ENCODE peak calls at places on chromosomes 6 and 20, in seven cellular contexts. One of them, this sample, is unnamed.

GRCh38 chr6:13615802-13616140 is 636 bp downstream of the NOL7 start:
- DNase-seq in psoas muscle: peak; percentile 59
- DNase-seq in activated CD8-positive, alpha-beta T cell treated with anti-CD3 and anti-CD28 coated beads, Interleukin-2, amount 10 ng/mL, durations not matched to agents 7 days and 5 days: peak; percentile 62
- DNase-seq in lower lobe of right lung: peak; percentile 72
- DNase-seq in stimulated activated CD8-positive, alpha-beta memory T cell treated with anti-CD3 and anti-CD28 coated beads, Interleukin-15, amount 100 ng/mL, for 48 hours: peak; percentile 29
- DNase-seq in HEK293T: peak; percentile 40
- DNase-seq in naive thymus-derived CD8-positive, alpha-beta T cell: peak; percentile 44
- DNase-seq in this sample: no peak

GRCh38 chr6:57434944-57435343 is 117.5 kb downstream of the PRIM2 start:
- DNase-seq in psoas muscle: no peak
- DNase-seq in activated CD8-positive, alpha-beta T cell treated with anti-CD3 and anti-CD28 coated beads, Interleukin-2, amount 10 ng/mL, durations not matched to agents 7 days and 5 days: no peak
- DNase-seq in lower lobe of right lung: no peak
- DNase-seq in stimulated activated CD8-positive, alpha-beta memory T cell treated with anti-CD3 and anti-CD28 coated beads, Interleukin-15, amount 100 ng/mL, for 48 hours: no peak
- DNase-seq in HEK293T: no peak
- DNase-seq in naive thymus-derived CD8-positive, alpha-beta T cell: no peak
- DNase-seq in this sample: no peak

GRCh38 chr20:59010995-59011873 is 4.2 kb upstream of the CTSZ start:
- DNase-seq in psoas muscle: no peak
- DNase-seq in activated CD8-positive, alpha-beta T cell treated with anti-CD3 and anti-CD28 coated beads, Interleukin-2, amount 10 ng/mL, durations not matched to agents 7 days and 5 days: peak; percentile 76
- DNase-seq in lower lobe of right lung: no peak
- DNase-seq in stimulated activated CD8-positive, alpha-beta memory T cell treated with anti-CD3 and anti-CD28 coated beads, Interleukin-15, amount 100 ng/mL, for 48 hours: no peak
- DNase-seq in HEK293T: no peak
- DNase-seq in naive thymus-derived CD8-positive, alpha-beta T cell: no peak
- DNase-seq in this sample: no peak

GRCh38 chr6:161232467-161232866 is 41.4 kb downstream of the AGPAT4 start:
- DNase-seq in psoas muscle: no peak
- DNase-seq in activated CD8-positive, alpha-beta T cell treated with anti-CD3 and anti-CD28 coated beads, Interleukin-2, amount 10 ng/mL, durations not matched to agents 7 days and 5 days: no peak
- DNase-seq in lower lobe of right lung: no peak
- DNase-seq in stimulated activated CD8-positive, alpha-beta memory T cell treated with anti-CD3 and anti-CD28 coated beads, Interleukin-15, amount 100 ng/mL, for 48 hours: no peak
- DNase-seq in HEK293T: no peak
- DNase-seq in naive thymus-derived CD8-positive, alpha-beta T cell: no peak
- DNase-seq in this sample: no peak

GRCh38 chr6:112802154-112802553 is 455.0 kb downstream of the RFPL4B start:
- DNase-seq in psoas muscle: no peak
- DNase-seq in activated CD8-positive, alpha-beta T cell treated with anti-CD3 and anti-CD28 coated beads, Interleukin-2, amount 10 ng/mL, durations not matched to agents 7 days and 5 days: no peak
- DNase-seq in lower lobe of right lung: no peak
- DNase-seq in stimulated activated CD8-positive, alpha-beta memory T cell treated with anti-CD3 and anti-CD28 coated beads, Interleukin-15, amount 100 ng/mL, for 48 hours: no peak
- DNase-seq in HEK293T: no peak
- DNase-seq in naive thymus-derived CD8-positive, alpha-beta T cell: no peak
- DNase-seq in this sample: no peak

GRCh38 chr6:14288910-14289309 is 171.3 kb downstream of the CD83 start:
- DNase-seq in psoas muscle: no peak
- DNase-seq in activated CD8-positive, alpha-beta T cell treated with anti-CD3 and anti-CD28 coated beads, Interleukin-2, amount 10 ng/mL, durations not matched to agents 7 days and 5 days: no peak
- DNase-seq in lower lobe of right lung: no peak
- DNase-seq in stimulated activated CD8-positive, alpha-beta memory T cell treated with anti-CD3 and anti-CD28 coated beads, Interleukin-15, amount 100 ng/mL, for 48 hours: no peak
- DNase-seq in HEK293T: no peak
- DNase-seq in naive thymus-derived CD8-positive, alpha-beta T cell: no peak
- DNase-seq in this sample: no peak

GRCh38 chr6:97292671-97293070 is 9.7 kb upstream of the MMS22L start:
- DNase-seq in psoas muscle: no peak
- DNase-seq in activated CD8-positive, alpha-beta T cell treated with anti-CD3 and anti-CD28 coated beads, Interleukin-2, amount 10 ng/mL, durations not matched to agents 7 days and 5 days: no peak
- DNase-seq in lower lobe of right lung: no peak
- DNase-seq in stimulated activated CD8-positive, alpha-beta memory T cell treated with anti-CD3 and anti-CD28 coated beads, Interleukin-15, amount 100 ng/mL, for 48 hours: no peak
- DNase-seq in HEK293T: no peak
- DNase-seq in naive thymus-derived CD8-positive, alpha-beta T cell: no peak
- DNase-seq in this sample: no peak

GRCh38 chr20:51893723-51894122 is 91.4 kb upstream of the SALL4 start:
- DNase-seq in psoas muscle: no peak
- DNase-seq in activated CD8-positive, alpha-beta T cell treated with anti-CD3 and anti-CD28 coated beads, Interleukin-2, amount 10 ng/mL, durations not matched to agents 7 days and 5 days: no peak
- DNase-seq in lower lobe of right lung: no peak
- DNase-seq in stimulated activated CD8-positive, alpha-beta memory T cell treated with anti-CD3 and anti-CD28 coated beads, Interleukin-15, amount 100 ng/mL, for 48 hours: no peak
- DNase-seq in HEK293T: no peak
- DNase-seq in naive thymus-derived CD8-positive, alpha-beta T cell: no peak
- DNase-seq in this sample: no peak

GRCh38 chr6:83514877-83515466 is 2.6 kb downstream of the PRSS35 start:
- DNase-seq in psoas muscle: no peak
- DNase-seq in activated CD8-positive, alpha-beta T cell treated with anti-CD3 and anti-CD28 coated beads, Interleukin-2, amount 10 ng/mL, durations not matched to agents 7 days and 5 days: peak; percentile 46
- DNase-seq in lower lobe of right lung: no peak
- DNase-seq in stimulated activated CD8-positive, alpha-beta memory T cell treated with anti-CD3 and anti-CD28 coated beads, Interleukin-15, amount 100 ng/mL, for 48 hours: no peak
- DNase-seq in HEK293T: peak; percentile 40
- DNase-seq in naive thymus-derived CD8-positive, alpha-beta T cell: peak; percentile 8
- DNase-seq in this sample: peak; percentile 12

GRCh38 chr6:4101298-4101697 is 22.4 kb upstream of the FAM217A start:
- DNase-seq in psoas muscle: no peak
- DNase-seq in activated CD8-positive, alpha-beta T cell treated with anti-CD3 and anti-CD28 coated beads, Interleukin-2, amount 10 ng/mL, durations not matched to agents 7 days and 5 days: no peak
- DNase-seq in lower lobe of right lung: no peak
- DNase-seq in stimulated activated CD8-positive, alpha-beta memory T cell treated with anti-CD3 and anti-CD28 coated beads, Interleukin-15, amount 100 ng/mL, for 48 hours: no peak
- DNase-seq in HEK293T: no peak
- DNase-seq in naive thymus-derived CD8-positive, alpha-beta T cell: no peak
- DNase-seq in this sample: no peak

GRCh38 chr20:16417001-16417400 is 156.2 kb downstream of the KIF16B start:
- DNase-seq in psoas muscle: no peak
- DNase-seq in activated CD8-positive, alpha-beta T cell treated with anti-CD3 and anti-CD28 coated beads, Interleukin-2, amount 10 ng/mL, durations not matched to agents 7 days and 5 days: no peak
- DNase-seq in lower lobe of right lung: no peak
- DNase-seq in stimulated activated CD8-positive, alpha-beta memory T cell treated with anti-CD3 and anti-CD28 coated beads, Interleukin-15, amount 100 ng/mL, for 48 hours: no peak
- DNase-seq in HEK293T: no peak
- DNase-seq in naive thymus-derived CD8-positive, alpha-beta T cell: no peak
- DNase-seq in this sample: no peak

GRCh38 chr20:58233881-58234528 is 5.6 kb upstream of the ANKRD60 start:
- DNase-seq in psoas muscle: peak; percentile 27
- DNase-seq in activated CD8-positive, alpha-beta T cell treated with anti-CD3 and anti-CD28 coated beads, Interleukin-2, amount 10 ng/mL, durations not matched to agents 7 days and 5 days: peak; percentile 59
- DNase-seq in lower lobe of right lung: no peak
- DNase-seq in stimulated activated CD8-positive, alpha-beta memory T cell treated with anti-CD3 and anti-CD28 coated beads, Interleukin-15, amount 100 ng/mL, for 48 hours: no peak
- DNase-seq in HEK293T: peak; percentile 73
- DNase-seq in naive thymus-derived CD8-positive, alpha-beta T cell: peak; percentile 44
- DNase-seq in this sample: no peak